ENCODE peak calls at places on chromosomes 7 and 10, in four cellular contexts. One of them, this sample, is unnamed.

GRCh38 chr10:52215745-52216361 is 98.2 kb upstream of the DKK1 start:
- DNase-seq in H1: no peak
- DNase-seq in upper lobe of left lung: no peak
- DNase-seq in thyroid gland: peak
- DNase-seq in this sample: no peak

GRCh38 chr7:158706273-158706704 is 1.7 kb upstream of the NCAPG2 start:
- DNase-seq in H1: no peak
- DNase-seq in upper lobe of left lung: no peak
- DNase-seq in thyroid gland: no peak
- DNase-seq in this sample: no peak

GRCh38 chr7:43649755-43650274 is 66.9 kb downstream of the STK17A start:
- DNase-seq in H1: no peak
- DNase-seq in upper lobe of left lung: peak
- DNase-seq in thyroid gland: no peak
- DNase-seq in this sample: no peak

GRCh38 chr10:3169271-3169670 is 3.3 kb downstream of the PITRM1 start:
- DNase-seq in H1: no peak
- DNase-seq in upper lobe of left lung: no peak
- DNase-seq in thyroid gland: no peak
- DNase-seq in this sample: no peak

GRCh38 chr10:22148956-22149355 is 68.9 kb downstream of the EBLN1 start:
- DNase-seq in H1: no peak
- DNase-seq in upper lobe of left lung: no peak
- DNase-seq in thyroid gland: no peak
- DNase-seq in this sample: no peak

GRCh38 chr10:92712016-92712889 is 22.5 kb downstream of the HHEX start:
- DNase-seq in H1: no peak
- DNase-seq in upper lobe of left lung: no peak
- DNase-seq in thyroid gland: no peak
- DNase-seq in this sample: no peak

GRCh38 chr10:42149027-42149700 is 489.2 kb downstream of the ZNF33B start:
- DNase-seq in H1: no peak
- DNase-seq in upper lobe of left lung: peak
- DNase-seq in thyroid gland: peak
- DNase-seq in this sample: no peak

GRCh38 chr10:119201233-119201632 is 6.1 kb upstream of the GRK5 start:
- DNase-seq in H1: no peak
- DNase-seq in upper lobe of left lung: no peak
- DNase-seq in thyroid gland: no peak
- DNase-seq in this sample: no peak

GRCh38 chr7:66925255-66925654 is 4.2 kb downstream of the TMEM248 start:
- DNase-seq in H1: no peak
- DNase-seq in upper lobe of left lung: no peak
- DNase-seq in thyroid gland: no peak
- DNase-seq in this sample: no peak

GRCh38 chr7:17944720-17945119 is 4.4 kb upstream of the SNX13 start:
- DNase-seq in H1: no peak
- DNase-seq in upper lobe of left lung: no peak
- DNase-seq in thyroid gland: no peak
- DNase-seq in this sample: no peak

GRCh38 chr10:119095648-119096047 is 8.3 kb upstream of the DENND10 start:
- DNase-seq in H1: no peak
- DNase-seq in upper lobe of left lung: no peak
- DNase-seq in thyroid gland: no peak
- DNase-seq in this sample: no peak

GRCh38 chr10:34171957-34172527 is 643.1 kb downstream of the PARD3 start:
- DNase-seq in H1: no peak
- DNase-seq in upper lobe of left lung: no peak
- DNase-seq in thyroid gland: no peak
- DNase-seq in this sample: no peak

GRCh38 chr10:69968830-69969229 is 83.8 kb upstream of the MACROH2A2 start:
- DNase-seq in H1: peak
- DNase-seq in upper lobe of left lung: no peak
- DNase-seq in thyroid gland: no peak
- DNase-seq in this sample: no peak

GRCh38 chr7:156777364-156778069 is 115.5 kb downstream of the LMBR1 start:
- DNase-seq in H1: no peak
- DNase-seq in upper lobe of left lung: no peak
- DNase-seq in thyroid gland: no peak
- DNase-seq in this sample: no peak

GRCh38 chr10:126252884-126253612 is 135.2 kb downstream of the ADAM12 start:
- DNase-seq in H1: no peak
- DNase-seq in upper lobe of left lung: no peak
- DNase-seq in thyroid gland: no peak
- DNase-seq in this sample: no peak

GRCh38 chr10:113993489-113993932 is 50.2 kb upstream of the ADRB1 start:
- DNase-seq in H1: no peak
- DNase-seq in upper lobe of left lung: no peak
- DNase-seq in thyroid gland: peak
- DNase-seq in this sample: no peak

GRCh38 chr10:51014680-51015425 is 59.4 kb upstream of the PRKG1 start:
- DNase-seq in H1: no peak
- DNase-seq in upper lobe of left lung: no peak
- DNase-seq in thyroid gland: no peak
- DNase-seq in this sample: no peak

GRCh38 chr10:29970576-29970975 is 88.8 kb downstream of the JCAD start:
- DNase-seq in H1: no peak
- DNase-seq in upper lobe of left lung: no peak
- DNase-seq in thyroid gland: no peak
- DNase-seq in this sample: no peak
- H3K4me3 ChIP-seq in H1: no peak
- H3K4me3 ChIP-seq in upper lobe of left lung: no peak
- H3K4me3 ChIP-seq in thyroid gland: no peak
- H3K4me3 ChIP-seq in this sample: no peak

DNA sequence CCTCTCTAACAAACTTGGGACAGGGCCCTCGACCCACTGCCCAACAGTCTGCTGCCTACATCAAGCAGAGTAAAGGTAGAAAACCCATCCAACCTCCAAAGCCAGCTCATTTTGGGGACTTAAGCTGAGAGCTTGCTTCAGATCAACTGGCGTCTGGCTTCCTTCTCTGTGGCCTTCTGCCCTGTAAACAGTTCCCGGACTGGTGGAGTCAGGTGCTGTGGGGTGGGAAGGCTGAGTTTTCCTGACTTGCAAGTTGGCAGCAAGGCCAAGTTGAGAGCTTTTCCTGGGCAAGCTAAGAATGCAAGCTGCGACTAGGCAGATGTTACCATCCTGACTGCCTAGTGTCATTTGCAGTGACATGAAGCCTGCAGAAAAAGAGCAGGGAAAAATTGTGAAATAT is 3.7 kb downstream of the GALNT17 start:
- DNase-seq in H1: no peak
- DNase-seq in upper lobe of left lung: no peak
- DNase-seq in thyroid gland: no peak
- DNase-seq in this sample: no peak
- H3K27ac ChIP-seq in H1: no peak
- H3K27ac ChIP-seq in upper lobe of left lung: no peak
- H3K27ac ChIP-seq in thyroid gland: no peak
- H3K27ac ChIP-seq in this sample: no peak

DNA sequence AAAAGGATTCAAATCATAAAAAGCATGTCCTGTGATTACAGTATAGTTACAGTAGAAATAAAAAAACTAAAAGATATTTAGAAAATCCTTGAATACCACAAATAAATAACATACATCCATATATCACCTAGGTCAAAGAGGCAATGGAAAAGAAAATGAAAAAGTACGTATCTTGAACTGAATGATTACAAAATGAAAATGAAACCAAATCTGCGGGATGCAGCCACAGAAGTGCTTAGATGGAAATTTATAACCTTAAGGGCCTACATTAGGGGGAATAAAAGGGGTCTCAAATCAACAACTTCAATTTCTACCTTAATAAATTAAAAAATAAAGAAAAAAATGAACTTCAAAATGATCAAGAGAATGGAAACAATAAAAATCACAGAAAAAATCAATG is 879.0 kb upstream of the CELF2 start:
- DNase-seq in H1: no peak
- DNase-seq in upper lobe of left lung: no peak
- DNase-seq in thyroid gland: no peak
- DNase-seq in this sample: no peak
- H3K4me3 ChIP-seq in H1: no peak
- H3K4me3 ChIP-seq in upper lobe of left lung: no peak
- H3K4me3 ChIP-seq in thyroid gland: no peak
- H3K4me3 ChIP-seq in this sample: no peak

DNA sequence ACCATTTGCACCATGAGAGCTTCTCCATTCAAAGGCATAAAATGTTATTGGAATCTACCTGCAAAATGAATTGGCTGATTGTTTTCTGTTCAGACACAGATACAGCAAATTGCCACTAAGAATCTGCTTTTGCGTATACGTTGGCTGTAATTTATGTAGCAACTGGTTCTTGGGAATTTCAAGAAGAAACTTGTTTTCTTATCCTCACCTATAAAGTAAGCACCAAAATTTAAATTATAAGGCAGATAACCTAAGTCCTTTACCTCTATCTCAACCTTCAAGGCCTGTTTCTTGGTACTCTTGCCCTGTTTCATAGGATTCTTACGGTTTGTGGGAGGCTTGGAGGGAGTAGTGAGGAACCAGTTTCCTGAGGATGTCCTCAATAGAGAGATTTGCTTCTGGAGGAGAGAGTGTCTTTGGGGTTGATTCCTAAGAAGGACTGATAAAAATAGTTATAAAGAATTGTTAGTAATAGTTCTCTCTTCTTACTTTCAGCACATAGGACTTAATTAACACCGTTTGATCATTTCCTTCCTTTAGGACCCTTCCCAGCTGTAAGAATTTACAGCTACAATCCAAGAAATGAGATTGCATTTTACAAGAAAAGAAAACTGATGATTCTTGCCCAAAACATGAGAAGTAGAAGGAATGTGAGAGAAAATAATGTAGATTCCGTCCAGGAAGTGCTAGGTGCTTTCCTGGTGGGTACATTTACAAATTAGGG is 2.0 kb downstream of the STAMBPL1 start:
- DNase-seq in H1: no peak
- DNase-seq in upper lobe of left lung: no peak
- DNase-seq in thyroid gland: no peak
- DNase-seq in this sample: no peak
- H3K27ac ChIP-seq in H1: no peak
- H3K27ac ChIP-seq in upper lobe of left lung: no peak
- H3K27ac ChIP-seq in thyroid gland: no peak
- H3K27ac ChIP-seq in this sample: no peak

GRCh38 chr7:50309130-50309478 is 4.6 kb downstream of the IKZF1 start:
- DNase-seq in H1: no peak
- DNase-seq in upper lobe of left lung: no peak
- DNase-seq in thyroid gland: no peak
- DNase-seq in this sample: no peak
- H3K4me3 ChIP-seq in H1: no peak
- H3K4me3 ChIP-seq in upper lobe of left lung: no peak
- H3K4me3 ChIP-seq in thyroid gland: no peak
- H3K4me3 ChIP-seq in this sample: no peak

GRCh38 chr10:87715727-87716670 is 56.3 kb downstream of the PAPSS2 start:
- DNase-seq in H1: no peak
- DNase-seq in upper lobe of left lung: no peak
- DNase-seq in thyroid gland: no peak
- DNase-seq in this sample: no peak
- H3K27ac ChIP-seq in H1: no peak
- H3K27ac ChIP-seq in upper lobe of left lung: peak
- H3K27ac ChIP-seq in thyroid gland: peak
- H3K27ac ChIP-seq in this sample: no peak

DNA sequence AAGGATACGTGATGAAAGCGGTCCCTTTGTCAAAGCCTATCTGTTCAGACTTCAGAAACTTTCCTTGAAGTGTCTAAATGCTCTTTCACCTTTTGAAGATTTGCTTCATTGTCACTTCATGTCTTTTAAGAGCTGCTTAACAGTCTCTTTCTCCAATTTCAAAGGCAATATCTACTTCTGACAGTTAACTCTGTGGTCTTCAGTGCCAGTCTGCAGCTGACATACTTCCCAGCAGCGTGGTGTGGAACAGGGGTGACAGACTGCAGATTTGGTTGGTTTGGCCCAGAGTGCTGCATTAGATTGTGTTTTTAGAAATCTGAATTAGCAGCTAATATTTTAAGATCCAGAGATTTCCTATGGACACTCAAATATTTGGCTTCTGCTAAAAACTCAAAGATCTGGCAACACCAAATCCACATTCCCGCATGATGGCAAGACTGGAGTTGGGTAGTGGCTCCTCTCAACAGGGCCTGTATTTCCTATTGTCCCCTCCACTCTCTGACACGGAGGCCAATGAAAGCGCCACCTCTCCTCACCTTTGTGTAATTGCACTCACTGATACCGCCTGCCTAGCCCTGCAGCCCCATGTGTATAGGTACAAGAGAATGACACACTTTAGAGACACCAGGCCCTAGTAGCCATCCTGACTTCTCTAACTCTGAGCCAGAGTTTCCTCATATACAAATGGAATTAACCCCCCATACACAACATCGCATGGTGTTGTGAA is 11.5 kb downstream of the SCRN1 start:
- DNase-seq in H1: peak
- DNase-seq in upper lobe of left lung: no peak
- DNase-seq in thyroid gland: no peak
- DNase-seq in this sample: peak
- H3K4me3 ChIP-seq in H1: no peak
- H3K4me3 ChIP-seq in upper lobe of left lung: no peak
- H3K4me3 ChIP-seq in thyroid gland: no peak
- H3K4me3 ChIP-seq in this sample: no peak

This sample was measured in iPS DF 6.9.